ENCODE peak calls at places on chromosomes 11 and 22, in ten cellular contexts. O, Q, S, E, B, F, J, Y, T and D are unnamed samples.

GRCh38 chr11:134950692-134951304 is 538.8 kb upstream of the B3GAT1 start:
- DNase-seq in S (peak), O (no peak), Q (no peak), J (peak), Y (no peak), T (no peak), F (no peak), E (no peak), B (no peak), D (no peak)

GRCh38 chr22:46803031-46803880 is 40.8 kb downstream of the TBC1D22A start:
- DNase-seq in T (peak), F (peak), Q (no peak), Y (peak), E (peak), J (peak), O (no peak), S (peak), B (peak), D (peak)

GRCh38 chr11:45473491-45473890 is 187.3 kb upstream of the SYT13 start:
- DNase-seq in B (no peak), E (no peak), Q (no peak), S (no peak), O (no peak), T (no peak), J (no peak), Y (no peak), F (no peak), D (no peak)

GRCh38 chr22:44611880-44612496 is 90.0 kb upstream of the PRR5 start:
- DNase-seq in J (no peak), S (no peak), Q (no peak), F (no peak), T (no peak), O (no peak), Y (no peak), E (no peak), B (no peak), D (no peak)

GRCh38 chr22:30968015-30968923 is at the start of gene MORC2:
- DNase-seq in T (no peak), O (peak), E (no peak), Y (peak), S (peak), B (peak), Q (peak), J (no peak), F (peak), D (no peak)

GRCh38 chr22:38034278-38034882 is 22.8 kb upstream of the PICK1 start:
- DNase-seq in O (peak), T (peak), F (peak), J (peak), Y (peak), B (peak), E (no peak), Q (peak), S (peak), D (no peak)

GRCh38 chr11:73957654-73958361 is 7.0 kb downstream of the DNAJB13 start:
- DNase-seq in F (no peak), S (no peak), Q (no peak), T (no peak), B (no peak), Y (no peak), E (no peak), J (no peak), O (no peak), D (no peak)

GRCh38 chr11:78419327-78419726 is 1.7 kb upstream of the GAB2 start:
- DNase-seq in E (no peak), T (peak), S (peak), J (peak), Q (no peak), O (no peak), F (peak), B (peak), Y (no peak), D (no peak)

GRCh38 chr11:88552377-88553029 is 215.0 kb upstream of the CTSC start:
- DNase-seq in Y (peak), E (peak), O (peak), Q (no peak), F (peak), B (peak), S (peak), J (no peak), T (peak), D (peak)

GRCh38 chr11:129315781-129316579 is 59.7 kb upstream of the BARX2 start:
- DNase-seq in J (no peak), E (no peak), F (peak), Q (peak), B (peak), O (peak), T (peak), Y (peak), S (no peak), D (no peak)

GRCh38 chr11:794013-794765 is 3.9 kb downstream of the SLC25A22 start:
- DNase-seq in O (peak), Q (no peak), F (no peak), J (no peak), Y (no peak), T (no peak), B (no peak), S (no peak), E (no peak), D (no peak)

GRCh38 chr11:32891657-32892354 is 805 bp upstream of the QSER1 start:
- DNase-seq in B (no peak), E (no peak), O (no peak), J (peak), S (peak), Y (no peak), T (no peak), F (no peak), Q (no peak), D (no peak)

GRCh38 chr11:112625816-112626215 is 335.4 kb upstream of the NCAM1 start:
- DNase-seq in S (no peak), F (no peak), B (peak), J (no peak), O (no peak), E (no peak), T (no peak), Q (no peak), Y (no peak), D (no peak)

GRCh38 chr11:93510196-93510898 is 32.8 kb downstream of the SMCO4 start:
- DNase-seq in B (no peak), F (no peak), S (no peak), E (no peak), O (no peak), T (no peak), J (no peak), Q (no peak), Y (no peak), D (no peak)

GRCh38 chr11:44702897-44703296 is 23.9 kb upstream of the TSPAN18 start:
- DNase-seq in F (no peak), T (no peak), O (no peak), E (no peak), Y (no peak), B (no peak), S (peak), Q (no peak), J (no peak), D (no peak)

GRCh38 chr11:111379500-111380136 is 543 bp upstream of the POU2AF1 start:
- DNase-seq in T (no peak), F (no peak), S (no peak), B (no peak), E (no peak), J (no peak), Q (no peak), O (no peak), Y (no peak), D (no peak)

GRCh38 chr22:37639070-37639760 is at the start of gene SH3BP1:
- DNase-seq in O (no peak), T (no peak), E (peak), F (peak), S (no peak), B (no peak), J (no peak), Q (no peak), Y (peak), D (peak)

GRCh38 chr11:34792143-34792542 is 124.0 kb downstream of the APIP start:
- DNase-seq in F (no peak), S (no peak), J (no peak), B (no peak), O (no peak), T (no peak), Y (no peak), Q (no peak), E (no peak), D (no peak)
- TF ChIP-seq CTCF in F (no peak), S (no peak), J (no peak), B (no peak), O (no peak), T (no peak), Y (no peak), Q (no peak), E (no peak), D (no peak)

GRCh38 chr22:35919002-35919542 is 109.6 kb downstream of the RBFOX2 start:
- DNase-seq in T (no peak), J (no peak), F (no peak), B (no peak), Q (no peak), Y (no peak), E (no peak), O (no peak), S (no peak), D (no peak)

GRCh38 chr22:35921777-35922176 is 106.8 kb downstream of the RBFOX2 start:
- DNase-seq in B (peak), J (peak), Q (peak), S (peak), E (no peak), F (peak), Y (no peak), T (peak), O (peak), D (no peak)

GRCh38 chr22:35917651-35918050 is 111.0 kb downstream of the RBFOX2 start:
- DNase-seq in O (no peak), Q (no peak), F (no peak), B (no peak), E (no peak), Y (no peak), J (no peak), S (no peak), T (no peak), D (no peak)

GRCh38 chr22:35915477-35916013 is 113.1 kb downstream of the RBFOX2 start:
- DNase-seq in B (peak), J (peak), T (no peak), E (no peak), Q (no peak), Y (no peak), S (peak), F (no peak), O (no peak), D (no peak)

DNA sequence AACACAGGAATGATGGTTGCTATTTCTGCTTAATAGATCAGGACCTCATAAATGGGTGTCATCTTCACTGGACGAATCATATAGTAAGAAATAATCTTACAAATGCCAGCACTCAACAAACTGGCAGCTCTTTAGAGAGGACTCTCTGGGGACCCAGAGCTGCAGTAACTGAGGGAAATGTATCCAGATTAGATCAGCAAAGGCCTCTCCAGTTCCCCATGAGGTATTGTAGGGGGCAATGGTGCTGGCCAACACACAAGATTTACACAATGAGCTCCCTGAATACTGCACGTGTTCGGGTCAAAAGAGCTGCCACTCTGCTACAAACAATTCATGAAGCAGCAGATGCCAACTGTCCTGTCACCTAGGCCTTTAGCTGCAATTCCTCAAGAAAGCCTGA is 110.2 kb downstream of the RBFOX2 start:
- DNase-seq in T (no peak), E (no peak), O (no peak), S (peak), B (no peak), Y (no peak), J (no peak), Q (no peak), F (no peak), D (no peak)
- TF ChIP-seq CTCF in T (no peak), E (no peak), O (no peak), S (no peak), B (no peak), Y (no peak), J (no peak), Q (no peak), F (no peak), D (no peak)

GRCh38 chr11:62727007-62727832 is at the start of gene HNRNPUL2:
- DNase-seq in O (peak), J (peak), E (peak), Q (peak), Y (peak), S (peak), T (peak), F (peak), B (peak), D (peak)
- TF ChIP-seq CTCF in O (no peak), J (no peak), E (no peak), Q (no peak), Y (no peak), S (no peak), T (no peak), F (no peak), B (no peak), D (no peak)

GRCh38 chr11:36044636-36045035 is 100.8 kb downstream of the LDLRAD3 start:
- DNase-seq in O (no peak), B (no peak), Q (no peak), J (no peak), T (no peak), F (no peak), Y (no peak), S (no peak), E (no peak), D (no peak)
- TF ChIP-seq CTCF in O (no peak), B (no peak), Q (no peak), J (no peak), T (no peak), F (no peak), Y (no peak), S (no peak), E (no peak), D (no peak)

GRCh38 chr11:116384876-116385275 is 387.9 kb downstream of the BUD13 start:
- DNase-seq in J (no peak), F (no peak), Y (no peak), E (no peak), O (no peak), T (no peak), Q (no peak), S (no peak), B (no peak), D (no peak)
- TF ChIP-seq CTCF in J (no peak), F (no peak), Y (no peak), E (no peak), O (no peak), T (no peak), Q (no peak), S (no peak), B (no peak), D (no peak)